ENCODE peak calls at places on chromosomes 12 and 14, in ten cellular contexts. S is stomach, M is Caco-2, W is cardiac muscle cell, Z is NCI-H2029, P is HT-29, J is ELF-1, A is osteoblast, D is GM12865, C is lower lobe of right lung. H is an unnamed sample.

GRCh38 chr14:58298477-58298879 is at the start of gene ARID4A:
- DNase-seq in C (peak), Z (peak), W (no peak), P (no peak), D (no peak), A (no peak), S (peak), J (no peak), M (no peak), H (no peak)

GRCh38 chr14:104582649-104583048 is 3.1 kb downstream of the C14orf180 start:
- DNase-seq in A (no peak), Z (no peak), D (no peak), M (peak), J (peak), C (no peak), W (no peak), P (no peak), S (peak), H (peak)

GRCh38 chr12:94674835-94675234 is 24.5 kb upstream of the TMCC3 start:
- DNase-seq in P (peak), A (no peak), D (no peak), M (no peak), J (peak), W (peak), S (no peak), Z (no peak), C (peak), H (no peak)

GRCh38 chr12:128076188-128076587 is 190.8 kb upstream of the TMEM132C start:
- DNase-seq in D (no peak), M (no peak), W (no peak), Z (no peak), P (no peak), S (no peak), C (no peak), A (peak), J (no peak), H (peak)

GRCh38 chr12:93707836-93708235 is 30.7 kb downstream of the CRADD start:
- DNase-seq in M (no peak), P (peak), S (no peak), C (no peak), D (no peak), J (no peak), A (peak), Z (no peak), W (no peak), H (no peak)

GRCh38 chr12:62629971-62630739 is 163.5 kb downstream of the MON2 start:
- DNase-seq in A (peak), W (no peak), S (no peak), J (no peak), C (no peak), P (no peak), Z (no peak), D (no peak), M (no peak), H (no peak)

GRCh38 chr12:76108356-76108755 is 23.9 kb upstream of the NAP1L1 start:
- DNase-seq in S (no peak), W (no peak), M (no peak), P (no peak), Z (no peak), D (no peak), C (no peak), J (no peak), A (no peak), H (no peak)

GRCh38 chr14:68491793-68492192 is 301.1 kb downstream of the ZFP36L1 start:
- DNase-seq in M (no peak), Z (no peak), D (peak), S (no peak), A (no peak), J (no peak), C (no peak), P (no peak), W (no peak), H (no peak)

GRCh38 chr14:52222901-52223300 is 44.6 kb upstream of the PTGDR start:
- DNase-seq in S (no peak), M (no peak), W (no peak), P (no peak), Z (no peak), J (peak), C (no peak), D (no peak), A (no peak), H (no peak)

GRCh38 chr14:104314251-104314941 is 176.0 kb downstream of the KIF26A start:
- DNase-seq in C (peak), A (peak), M (peak), W (no peak), S (peak), D (no peak), Z (no peak), P (no peak), J (no peak), H (no peak)

GRCh38 chr14:93655078-93655750 is 133.1 kb downstream of the PRIMA1 start:
- DNase-seq in P (peak), A (no peak), Z (peak), D (peak), C (no peak), J (peak), W (peak), M (peak), S (no peak), H (peak)

GRCh38 chr12:80902711-80903110 is 35.0 kb downstream of the LIN7A start:
- DNase-seq in A (no peak), W (no peak), Z (no peak), D (no peak), C (no peak), J (no peak), M (no peak), S (no peak), P (no peak), H (no peak)

GRCh38 chr12:21239866-21240265 is 94.9 kb downstream of the SLCO1A2 start:
- DNase-seq in J (no peak), C (no peak), Z (no peak), A (no peak), P (no peak), M (no peak), D (no peak), S (no peak), W (peak), H (no peak)

GRCh38 chr14:29706700-29707099 is 220.9 kb downstream of the PRKD1 start:
- DNase-seq in J (no peak), S (no peak), W (no peak), Z (no peak), M (no peak), D (no peak), P (no peak), C (no peak), A (no peak), H (no peak)

GRCh38 chr12:16603265-16603915 is 2.6 kb downstream of the LMO3 start:
- DNase-seq in A (peak), Z (no peak), D (no peak), W (no peak), S (no peak), C (no peak), J (no peak), M (no peak), P (no peak), H (no peak)

GRCh38 chr12:120228291-120229070 is 27.6 kb upstream of the RPLP0 start:
- DNase-seq in J (peak), A (peak), W (peak), Z (peak), C (peak), P (peak), D (peak), M (peak), S (peak), H (peak)

GRCh38 chr12:75011120-75011519 is 198.5 kb downstream of the KCNC2 start:
- DNase-seq in M (no peak), A (no peak), P (no peak), C (no peak), Z (no peak), W (no peak), D (no peak), S (no peak), J (no peak), H (no peak)

GRCh38 chr14:60651051-60651935 is 2.0 kb upstream of the SIX1 start:
- DNase-seq in W (no peak), D (no peak), S (no peak), Z (peak), P (no peak), J (peak), A (no peak), C (no peak), M (no peak), H (no peak)

GRCh38 chr12:67088401-67089118 is 180.6 kb upstream of the CAND1 start:
- DNase-seq in M (no peak), C (no peak), P (no peak), Z (no peak), J (no peak), D (no peak), W (no peak), A (no peak), S (no peak), H (peak)

GRCh38 chr12:108235231-108235959 is 103.7 kb downstream of the CMKLR1 start:
- DNase-seq in C (no peak), P (no peak), D (no peak), A (no peak), J (peak), Z (no peak), M (no peak), S (no peak), W (no peak), H (no peak)

GRCh38 chr14:24251880-24252288 is 9.5 kb upstream of the TINF2 start:
- DNase-seq in J (no peak), P (no peak), C (no peak), M (no peak), D (no peak), S (no peak), A (peak), W (peak), Z (no peak), H (no peak)

GRCh38 chr12:28424965-28425364 is 234.7 kb downstream of the CCDC91 start:
- DNase-seq in Z (no peak), D (no peak), A (no peak), W (peak), J (no peak), P (peak), C (no peak), M (no peak), S (peak), H (peak)

GRCh38 chr12:67630373-67631088 is 18.0 kb upstream of the DYRK2 start:
- DNase-seq in A (no peak), J (peak), Z (peak), C (peak), D (peak), S (peak), M (no peak), P (peak), W (peak), H (no peak)

GRCh38 chr14:96139879-96140278 is 64.8 kb upstream of the BDKRB2 start:
- DNase-seq in Z (no peak), J (no peak), M (no peak), P (no peak), W (no peak), C (no peak), S (no peak), D (no peak), A (peak), H (no peak)

GRCh38 chr12:132205271-132206092 is 61.2 kb downstream of the NOC4L start:
- DNase-seq in A (peak), S (no peak), J (peak), C (no peak), Z (no peak), W (no peak), P (no peak), M (no peak), D (no peak), H (no peak)

H was measured in hepatocyte.